ENCODE peak calls at places on chromosomes 4 and X, in six cellular contexts. P is GM23338, I is prostate gland, Q is stomach, W is transverse colon, G is SK-N-SH. R is an unnamed sample. For H3K4me1, the result is how much of the 10 kb centered on the place peaks cover.

GRCh38 chr4:153521995-153522799 is 56.0 kb downstream of the TMEM131L start:
- DNase-seq in P (peak), W (no peak), I (no peak), Q (no peak), G (no peak), R (no peak)

GRCh38 chr4:146641762-146642161 is 3.1 kb downstream of the POU4F2 start:
- DNase-seq in I (no peak), Q (no peak), G (no peak), W (no peak), P (no peak), R (no peak)

GRCh38 chr4:70589785-70590184 is 2.3 kb upstream of the AMBN start:
- DNase-seq in Q (no peak), I (no peak), G (no peak), W (no peak), P (no peak), R (no peak)

GRCh38 chr4:6019316-6020263 is 1.4 kb upstream of the C4orf50 start:
- DNase-seq in P (peak), G (peak), W (peak), Q (peak), I (peak), R (no peak)

GRCh38 chrX:67574696-67575095 is 30.9 kb downstream of the AR start:
- DNase-seq in I (no peak), W (no peak), P (no peak), G (no peak), Q (no peak), R (no peak)

GRCh38 chr4:22099896-22100295 is 151.3 kb upstream of the KCNIP4 start:
- DNase-seq in Q (no peak), W (no peak), G (no peak), I (no peak), P (no peak), R (no peak)

GRCh38 chr4:138512766-138513165 is 270.6 kb upstream of the SLC7A11 start:
- DNase-seq in P (no peak), I (no peak), G (no peak), Q (no peak), W (no peak), R (no peak)

GRCh38 chr4:168028568-168028967 is 63.8 kb upstream of the ANXA10 start:
- DNase-seq in I (peak), W (no peak), Q (peak), P (no peak), G (peak), R (no peak)

GRCh38 chr4:108416831-108417230 is 203.5 kb upstream of the RPL34 start:
- DNase-seq in I (no peak), W (no peak), Q (no peak), P (no peak), G (no peak), R (no peak)

GRCh38 chr4:43394976-43395375 is 502.5 kb downstream of the GRXCR1 start:
- DNase-seq in W (no peak), P (no peak), Q (no peak), I (no peak), G (no peak), R (no peak)

GRCh38 chr4:94458682-94459081 is 6.9 kb downstream of the PDLIM5 start:
- DNase-seq in P (no peak), I (no peak), G (no peak), Q (no peak), W (no peak), R (no peak)

GRCh38 chrX:130028196-130028595 is 45.8 kb downstream of the BCORL1 start:
- DNase-seq in G (peak), P (peak), Q (peak), W (peak), I (peak), R (no peak)

GRCh38 chr4:62898115-62898514 is 1511.1 kb downstream of the TECRL start:
- DNase-seq in G (no peak), Q (no peak), I (no peak), P (no peak), W (no peak), R (peak)

GRCh38 chrX:124347242-124347641 is 879 bp downstream of the SH2D1A start:
- DNase-seq in I (no peak), W (no peak), Q (no peak), P (no peak), G (no peak), R (no peak)

GRCh38 chrX:124348152-124348551 is 1.8 kb downstream of the SH2D1A start:
- DNase-seq in W (no peak), G (no peak), P (no peak), Q (no peak), I (no peak), R (no peak)

GRCh38 chrX:124344246-124344645 is 2.1 kb upstream of the SH2D1A start:
- DNase-seq in P (no peak), Q (no peak), G (no peak), I (no peak), W (no peak), R (no peak)

GRCh38 chrX:124346877-124347241 is 496 bp downstream of the SH2D1A start:
- DNase-seq in G (no peak), Q (no peak), W (no peak), P (no peak), I (no peak), R (no peak)

DNA sequence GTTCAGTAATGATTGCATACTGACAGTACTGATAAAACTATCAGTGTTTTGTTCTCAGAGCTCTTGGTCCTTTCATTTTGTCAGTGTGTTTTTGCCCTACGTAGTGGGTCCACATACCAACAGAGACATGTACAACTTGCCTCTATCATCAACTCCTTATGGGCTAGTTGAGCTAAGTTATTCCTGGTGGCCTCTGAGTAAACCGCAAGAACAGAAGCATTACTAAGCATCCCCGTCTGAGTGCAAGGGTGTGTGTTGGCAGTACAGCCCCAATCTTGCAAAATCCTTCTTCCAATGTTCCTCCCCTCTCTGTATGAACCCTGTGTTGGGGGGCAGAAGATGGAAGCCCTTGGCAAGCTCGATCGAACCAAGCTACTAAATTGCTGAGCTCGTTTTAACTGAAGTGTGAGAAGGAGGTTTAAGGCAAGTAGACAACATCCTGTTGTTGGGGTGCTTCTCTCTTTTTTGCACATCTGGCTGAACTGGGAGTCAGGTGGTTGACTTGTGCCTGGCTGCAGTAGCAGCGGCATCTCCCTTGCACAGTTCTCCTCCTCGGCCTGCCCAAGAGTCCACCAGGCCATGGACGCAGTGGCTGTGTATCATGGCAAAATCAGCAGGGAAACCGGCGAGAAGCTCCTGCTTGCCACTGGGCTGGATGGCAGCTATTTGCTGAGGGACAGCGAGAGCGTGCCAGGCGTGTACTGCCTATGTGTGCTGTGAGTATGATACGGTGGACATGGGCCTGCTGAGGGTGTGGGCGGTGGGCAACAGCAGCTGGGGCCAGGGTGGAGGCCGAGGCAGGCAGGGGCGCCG is at the start of gene SH2D1A:
- DNase-seq in G (no peak), Q (no peak), I (no peak), W (no peak), P (no peak), R (no peak)
- TF ChIP-seq POLR2AphosphoS5 in G (no peak), Q (no peak), I (no peak), W (no peak), P (no peak), R (no peak)

DNA sequence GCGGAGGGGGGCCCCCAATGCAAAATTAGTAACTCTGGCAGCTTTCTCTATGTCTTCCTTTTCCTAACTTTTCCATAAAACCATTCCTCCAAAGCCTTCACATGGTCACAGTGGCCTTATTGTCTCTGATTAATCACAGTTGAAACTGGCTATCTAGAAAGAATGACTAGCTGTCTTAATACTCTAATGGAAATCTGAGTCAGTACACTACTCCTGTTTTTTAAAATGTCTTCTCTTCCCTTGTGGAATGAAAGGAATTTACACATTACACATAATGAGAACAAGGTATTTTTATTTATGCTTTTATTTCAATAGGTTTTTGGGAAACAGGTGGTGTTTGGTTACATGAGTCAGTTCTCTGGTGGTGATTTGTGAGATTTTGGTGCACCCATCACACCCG is 66.3 kb upstream of the PUDP start:
- DNase-seq in Q (no peak), I (no peak), W (no peak), P (no peak), G (no peak), R (no peak)
- H3K4me1 ChIP-seq in Q (under half), I (under half), W (under half), P (under half), G (under half), R (under half)

GRCh38 chr4:40750461-40751258 is 905 bp downstream of the NSUN7 start:
- DNase-seq in P (peak), I (peak), G (peak), Q (no peak), W (peak), R (no peak)
- H3K4me3 ChIP-seq in P (peak), I (peak), G (peak), Q (peak), W (peak), R (peak)

DNA sequence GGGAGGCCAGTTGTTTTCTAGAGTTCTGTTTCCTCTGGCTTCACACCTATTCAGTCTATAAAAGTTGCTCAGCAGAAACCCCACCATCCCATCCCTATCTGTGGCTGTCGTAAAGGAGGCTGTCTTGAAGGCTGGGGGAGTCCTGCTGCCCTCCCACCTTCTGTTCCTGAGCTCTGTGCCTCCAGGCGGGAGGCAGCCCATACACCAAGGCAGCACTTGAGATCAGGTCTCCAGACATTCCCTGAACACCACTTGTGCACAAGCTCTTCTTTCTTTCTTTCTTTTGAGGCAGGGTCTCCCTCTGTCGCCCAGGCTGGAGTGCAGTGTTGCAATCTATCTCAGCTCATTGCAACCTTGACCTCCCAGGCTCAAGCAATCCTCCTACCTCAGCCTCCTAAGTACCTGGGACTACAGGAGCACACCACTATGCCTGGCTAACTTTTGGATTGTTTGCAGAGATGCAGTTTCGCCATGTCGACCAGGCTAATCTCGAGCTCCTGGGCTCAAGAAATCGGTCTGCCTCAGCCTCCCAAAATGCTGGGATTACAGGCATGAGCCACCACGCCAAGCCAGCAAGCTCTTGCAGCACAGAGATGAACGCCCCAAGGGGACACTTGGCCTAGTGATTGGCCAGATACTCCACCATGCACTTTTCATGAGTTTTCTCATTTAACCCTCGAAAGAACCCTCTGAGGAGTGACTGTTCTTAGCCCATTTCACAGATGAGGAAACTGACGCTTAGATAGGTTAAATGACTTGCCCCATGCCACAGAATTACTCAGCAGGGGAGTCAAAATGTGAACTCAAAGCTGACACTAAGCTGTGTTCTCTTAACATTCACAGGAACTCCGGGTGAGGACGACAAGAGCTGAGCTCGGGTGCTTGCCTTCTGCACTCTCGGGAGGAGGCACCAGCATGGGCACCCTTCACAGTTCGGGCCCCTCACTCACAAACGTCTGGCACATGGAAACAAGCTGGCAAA is 55.8 kb upstream of the ENPP6 start:
- DNase-seq in P (no peak), Q (no peak), I (no peak), G (no peak), W (no peak), R (no peak)
- TF ChIP-seq POLR2AphosphoS5 in P (no peak), Q (no peak), I (no peak), G (no peak), W (no peak), R (no peak)

DNA sequence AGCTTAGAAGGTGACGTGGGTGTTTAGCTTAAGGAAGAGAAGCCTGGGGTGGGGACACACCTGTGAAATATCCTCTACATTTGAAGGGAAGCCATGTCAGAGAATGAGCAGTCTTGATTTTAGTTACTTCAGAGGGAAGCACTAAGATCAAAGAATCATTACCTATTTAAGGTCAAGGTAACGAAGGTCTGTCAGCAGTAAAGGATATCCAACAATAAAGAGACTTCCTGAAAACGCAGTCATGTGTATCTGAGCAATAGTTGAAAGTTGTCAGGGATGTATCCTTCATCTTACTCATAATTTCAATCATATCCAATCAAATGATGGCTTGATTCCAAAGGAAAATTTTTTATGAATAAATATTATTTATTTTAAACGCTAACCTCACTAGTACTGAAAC is 33.5 kb downstream of the IGFBP7 start:
- DNase-seq in Q (no peak), G (no peak), W (no peak), I (no peak), P (no peak), R (no peak)
- H3K4me1 ChIP-seq in Q (under half), G (under half), W (under half), I (under half), P (under half), R (under half)

GRCh38 chrX:120015145-120016067 is 62.1 kb downstream of the RHOXF2B start:
- DNase-seq in Q (no peak), P (peak), G (no peak), W (no peak), I (no peak), R (no peak)
- H3K4me3 ChIP-seq in Q (peak), P (peak), G (no peak), W (no peak), I (peak), R (peak)

DNA sequence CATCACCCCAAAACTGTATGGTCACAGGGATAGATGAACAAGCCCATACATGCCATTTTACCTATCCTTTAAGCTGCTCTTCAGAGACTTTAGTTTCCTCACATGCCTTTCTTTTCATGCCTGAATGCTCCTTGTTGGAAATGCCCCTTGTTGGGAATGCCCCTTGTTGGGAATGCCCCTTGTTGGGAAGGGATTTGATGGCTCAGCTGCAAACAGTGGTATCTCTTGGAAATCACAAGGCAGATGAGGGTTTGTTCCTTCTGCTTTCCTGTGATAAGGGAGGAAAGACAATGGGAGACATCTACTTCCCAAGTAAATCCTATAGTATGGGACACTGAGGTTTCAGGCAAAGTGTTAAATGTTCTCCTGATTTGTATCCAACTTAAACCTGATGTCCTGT is 11.5 kb downstream of the CXCL2 start:
- DNase-seq in G (no peak), P (no peak), W (no peak), I (no peak), Q (no peak), R (no peak)
- TF ChIP-seq POLR2AphosphoS5 in G (no peak), P (no peak), W (no peak), I (no peak), Q (no peak), R (no peak)

GRCh38 chr4:122827899-122828601 is 1.4 kb downstream of the FGF2 start:
- DNase-seq in Q (no peak), W (peak), P (peak), G (peak), I (no peak), R (no peak)
- H3K4me1 ChIP-seq in Q (under half), W (under half), P (under half), G (under half), I (under half), R (under half)

DNA sequence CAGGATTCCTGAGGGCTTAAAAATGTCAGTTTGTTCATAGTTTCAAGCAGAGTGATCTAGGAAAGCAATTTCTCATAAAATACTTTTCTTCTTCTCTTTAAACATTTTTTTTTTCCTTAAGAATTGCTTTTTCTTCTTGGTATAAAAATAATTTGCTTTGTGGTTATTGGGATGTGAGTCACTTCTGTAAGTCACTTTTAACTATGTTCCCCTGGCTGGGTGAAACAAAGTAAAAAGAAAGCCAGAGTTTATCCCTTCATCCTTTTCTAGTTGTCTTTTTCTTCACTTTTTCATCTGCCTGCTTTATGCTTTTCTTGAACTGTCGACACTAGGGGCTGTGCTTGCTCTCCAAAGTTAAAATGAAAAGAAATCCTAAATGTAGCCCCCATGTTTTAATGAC is 33.5 kb downstream of the ARSJ start:
- DNase-seq in I (no peak), G (no peak), W (no peak), Q (no peak), P (peak), R (no peak)
- H3K4me3 ChIP-seq in I (no peak), G (no peak), W (no peak), Q (no peak), P (no peak), R (no peak)

R was measured in suprapubic skin.